ENCODE peak calls at places on chromosomes 4 and X, in four cellular contexts. One of them, this sample, is unnamed.

GRCh38 chr4:147709999-147710398 is 21.9 kb upstream of the ARHGAP10 start:
- DNase-seq in HCT116: no peak
- DNase-seq in OCI-LY7: no peak
- DNase-seq in hepatocyte: no peak
- DNase-seq in this sample: no peak

GRCh38 chr4:153643406-153644016 is 40.6 kb upstream of the TLR2 start:
- DNase-seq in HCT116: peak
- DNase-seq in OCI-LY7: peak
- DNase-seq in hepatocyte: peak
- DNase-seq in this sample: peak

GRCh38 chr4:1604181-1604705 is 79.9 kb downstream of the FAM53A start:
- DNase-seq in HCT116: no peak
- DNase-seq in OCI-LY7: no peak
- DNase-seq in hepatocyte: no peak
- DNase-seq in this sample: no peak

GRCh38 chrX:38175140-38175539 is 45.5 kb downstream of the SRPX start:
- DNase-seq in HCT116: peak
- DNase-seq in OCI-LY7: peak
- DNase-seq in hepatocyte: peak
- DNase-seq in this sample: peak

GRCh38 chr4:2962614-2963184 is 507 bp downstream of the NOP14 start:
- DNase-seq in HCT116: peak
- DNase-seq in OCI-LY7: peak
- DNase-seq in hepatocyte: peak
- DNase-seq in this sample: peak

GRCh38 chrX:74419861-74420193 is 1.5 kb upstream of the SLC16A2 start:
- DNase-seq in HCT116: no peak
- DNase-seq in OCI-LY7: no peak
- DNase-seq in hepatocyte: peak
- DNase-seq in this sample: peak

GRCh38 chr4:53098681-53099121 is 236.6 kb downstream of the RASL11B start:
- DNase-seq in HCT116: no peak
- DNase-seq in OCI-LY7: no peak
- DNase-seq in hepatocyte: no peak
- DNase-seq in this sample: no peak

GRCh38 chrX:129772796-129773431 is 6.8 kb upstream of the SASH3 start:
- DNase-seq in HCT116: no peak
- DNase-seq in OCI-LY7: peak
- DNase-seq in hepatocyte: no peak
- DNase-seq in this sample: no peak

GRCh38 chr4:107801766-107802211 is 22.9 kb upstream of the SGMS2 start:
- DNase-seq in HCT116: no peak
- DNase-seq in OCI-LY7: no peak
- DNase-seq in hepatocyte: no peak
- DNase-seq in this sample: no peak

GRCh38 chr4:26176621-26177121 is 144.1 kb upstream of the RBPJ start:
- DNase-seq in HCT116: no peak
- DNase-seq in OCI-LY7: no peak
- DNase-seq in hepatocyte: peak
- DNase-seq in this sample: peak

GRCh38 chr4:84718699-84719098 is 135.8 kb downstream of the CDS1 start:
- DNase-seq in HCT116: no peak
- DNase-seq in OCI-LY7: no peak
- DNase-seq in hepatocyte: no peak
- DNase-seq in this sample: no peak
- TF ChIP-seq EZH2phosphoT487 in HCT116: no peak
- TF ChIP-seq EZH2phosphoT487 in OCI-LY7: no peak
- TF ChIP-seq EZH2phosphoT487 in hepatocyte: no peak
- TF ChIP-seq EZH2phosphoT487 in this sample: no peak

DNA sequence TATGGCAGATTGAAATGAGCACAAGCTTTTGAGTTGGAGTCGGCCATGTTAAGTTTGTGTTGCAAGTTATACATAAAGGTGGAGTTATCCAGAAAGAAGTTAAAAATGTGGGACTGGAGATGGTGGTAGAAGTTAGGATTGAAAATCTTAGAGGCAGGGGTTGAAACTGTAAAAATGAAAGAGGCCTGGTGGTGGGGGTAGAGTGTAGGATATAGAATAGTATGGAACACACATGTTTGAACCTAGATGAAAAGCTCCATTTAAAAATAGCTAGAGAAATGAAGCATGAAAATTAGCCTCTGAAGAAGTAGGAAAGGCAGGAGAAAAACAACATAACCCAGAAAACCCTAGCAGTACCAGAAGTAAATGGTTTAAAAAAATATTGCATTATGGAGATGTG is 131.8 kb upstream of the ENPEP start:
- DNase-seq in HCT116: peak
- DNase-seq in OCI-LY7: no peak
- DNase-seq in hepatocyte: peak
- DNase-seq in this sample: no peak
- TF ChIP-seq EZH2phosphoT487 in HCT116: no peak
- TF ChIP-seq EZH2phosphoT487 in OCI-LY7: no peak
- TF ChIP-seq EZH2phosphoT487 in hepatocyte: no peak
- TF ChIP-seq EZH2phosphoT487 in this sample: no peak

GRCh38 chr4:39699676-39700409 is 1.9 kb downstream of the UBE2K start:
- DNase-seq in HCT116: no peak
- DNase-seq in OCI-LY7: peak
- DNase-seq in hepatocyte: no peak
- DNase-seq in this sample: no peak
- TF ChIP-seq EZH2phosphoT487 in HCT116: no peak
- TF ChIP-seq EZH2phosphoT487 in OCI-LY7: no peak
- TF ChIP-seq EZH2phosphoT487 in hepatocyte: no peak
- TF ChIP-seq EZH2phosphoT487 in this sample: no peak

GRCh38 chrX:99371976-99372595 is 1038.0 kb downstream of the PCDH19 start:
- DNase-seq in HCT116: no peak
- DNase-seq in OCI-LY7: no peak
- DNase-seq in hepatocyte: no peak
- DNase-seq in this sample: no peak
- TF ChIP-seq EZH2phosphoT487 in HCT116: no peak
- TF ChIP-seq EZH2phosphoT487 in OCI-LY7: no peak
- TF ChIP-seq EZH2phosphoT487 in hepatocyte: no peak
- TF ChIP-seq EZH2phosphoT487 in this sample: no peak